ENCODE peak calls at places on chromosomes 13 and 19, in seven cellular contexts. P is GM23248, Q is suprapubic skin, Y is testis, O is Peyer's patch, E is brain microvascular endothelial cell, R is heart right ventricle. G is an unnamed sample.

GRCh38 chr19:41917676-41918075 is 10.6 kb downstream of the ERFL start:
- DNase-seq in E (no peak), Y (no peak), P (no peak), Q (no peak), R (no peak), O (no peak), G (no peak)

GRCh38 chr19:10431254-10431942 is 11.1 kb downstream of the PDE4A start:
- DNase-seq in Q (no peak), O (peak; percentile 70), R (no peak), Y (no peak), E (no peak), P (peak; percentile 47), G (no peak)

GRCh38 chr13:105327727-105328126 is 1207.7 kb downstream of the EFNB2 start:
- DNase-seq in Q (no peak), R (no peak), E (peak; percentile 32), Y (no peak), O (no peak), P (no peak), G (no peak)

GRCh38 chr13:111429064-111429558 is 108.7 kb downstream of the TEX29 start:
- DNase-seq in R (no peak), E (peak; percentile 73), P (peak; percentile 54), O (no peak), Y (peak; percentile 74), Q (no peak), G (peak; percentile 20)

GRCh38 chr19:16830679-16831078 is 1.5 kb downstream of the SIN3B start:
- DNase-seq in O (no peak), Y (no peak), E (peak; percentile 45), Q (no peak), R (no peak), P (peak; percentile 35), G (no peak)

GRCh38 chr19:2302319-2303208 is 5.4 kb downstream of the LINGO3 start:
- DNase-seq in Q (no peak), Y (no peak), R (peak; percentile 66), O (peak; percentile 77), E (peak; percentile 35), P (peak; percentile 70), G (no peak)

GRCh38 chr19:17762505-17763229 is 11.4 kb downstream of the FCHO1 start:
- DNase-seq in R (no peak), Q (no peak), O (no peak), E (peak; percentile 83), P (peak; percentile 57), Y (peak; percentile 82), G (peak; percentile 41)

GRCh38 chr19:17210296-17210695 is 4.9 kb upstream of the USE1 start:
- DNase-seq in Q (no peak), O (no peak), R (no peak), Y (no peak), E (no peak), P (peak; percentile 47), G (no peak)

GRCh38 chr19:6048808-6049405 is 61.4 kb downstream of the RFX2 start:
- DNase-seq in E (peak; percentile 58), Y (peak; percentile 85), P (peak; percentile 86), Q (no peak), R (peak; percentile 74), O (peak; percentile 66), G (peak; percentile 61)

GRCh38 chr19:47123406-47123805 is 7.2 kb upstream of the SAE1 start:
- DNase-seq in Y (no peak), P (peak; percentile 30), R (no peak), E (no peak), O (no peak), Q (no peak), G (no peak)

GRCh38 chr19:1064661-1065605 is 2.0 kb upstream of the ARHGAP45 start:
- DNase-seq in Y (peak; percentile 61), P (peak; percentile 86), R (peak; percentile 72), E (no peak), O (peak; percentile 68), Q (no peak), G (peak; percentile 17)

GRCh38 chr19:30222428-30222873 is 149.7 kb upstream of the ZNF536 start:
- DNase-seq in Y (no peak), O (no peak), P (peak; percentile 30), Q (peak; percentile 69), R (peak; percentile 29), E (no peak), G (no peak)

GRCh38 chr13:89401209-89401810 is 1730.1 kb downstream of the SLITRK5 start:
- DNase-seq in E (peak; percentile 3), R (no peak), Q (no peak), O (no peak), P (peak; percentile 78), Y (no peak), G (no peak)

GRCh38 chr13:76720416-76720815 is 165.8 kb downstream of the KCTD12 start:
- DNase-seq in R (no peak), O (no peak), E (no peak), P (no peak), Y (no peak), Q (no peak), G (no peak)

GRCh38 chr13:98539655-98540054 is 37.3 kb downstream of the STK24 start:
- DNase-seq in R (no peak), Q (no peak), E (no peak), O (no peak), P (peak; percentile 73), Y (no peak), G (no peak)

GRCh38 chr19:48614436-48615144 is at the start of gene FAM83E:
- DNase-seq in Q (no peak), Y (no peak), P (peak; percentile 34), R (no peak), E (no peak), O (no peak), G (no peak)

GRCh38 chr19:17706750-17707181 is 12.5 kb upstream of the MAP1S start:
- DNase-seq in Y (peak; percentile 76), O (no peak), Q (no peak), E (peak; percentile 60), R (no peak), P (peak; percentile 60), G (peak; percentile 46)

GRCh38 chr13:57637515-57637914 is 6.0 kb downstream of the PCDH17 start:
- DNase-seq in E (no peak), P (no peak), O (no peak), Q (no peak), R (no peak), Y (no peak), G (no peak)

GRCh38 chr13:27263438-27263837 is 7.2 kb upstream of the RASL11A start:
- DNase-seq in Y (no peak), Q (no peak), R (no peak), E (no peak), P (peak; percentile 24), O (no peak), G (no peak)

GRCh38 chr13:40980466-40980865 is 38.6 kb downstream of the ELF1 start:
- DNase-seq in Y (no peak), R (no peak), Q (no peak), P (no peak), O (no peak), E (no peak), G (no peak)

GRCh38 chr13:40982772-40983171 is 36.3 kb downstream of the ELF1 start:
- DNase-seq in Y (peak; percentile 48), Q (no peak), P (peak; percentile 44), E (peak; percentile 74), O (peak; percentile 75), R (no peak), G (no peak)

GRCh38 chr13:40981949-40982348 is 37.2 kb downstream of the ELF1 start:
- DNase-seq in R (no peak), E (no peak), O (no peak), Q (no peak), Y (no peak), P (no peak), G (no peak)

GRCh38 chr13:40983269-40983668 is 35.8 kb downstream of the ELF1 start:
- DNase-seq in E (no peak), R (no peak), P (peak; percentile 30), Y (no peak), Q (no peak), O (no peak), G (no peak)

DNA sequence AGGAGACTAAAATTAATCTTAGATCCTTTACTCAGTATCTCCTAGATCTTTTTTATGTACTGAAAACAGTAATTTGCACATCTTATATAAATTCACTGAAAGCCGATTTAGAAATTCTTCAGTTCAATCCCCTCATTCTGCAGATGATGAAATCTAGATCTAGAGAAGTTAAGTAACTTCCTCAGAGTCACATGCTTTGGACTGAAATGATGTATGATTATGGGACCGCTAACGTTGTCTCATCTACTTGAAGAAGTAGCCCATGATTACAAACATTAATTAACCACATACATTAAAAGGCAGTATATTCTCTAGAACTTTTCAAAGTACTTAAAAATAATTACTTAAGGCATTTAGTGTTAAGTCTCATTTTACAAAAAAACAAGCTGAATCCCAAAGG is 37.8 kb downstream of the ELF1 start:
- DNase-seq in R (no peak), Y (no peak), P (no peak), O (no peak), Q (no peak), E (no peak), G (no peak)
- H3K27ac ChIP-seq in R (peak overlapping the region; percentile 79), Y (peak overlapping the region; percentile 92), P (no peak overlapping the region), O (peak overlapping the region; percentile 82), Q (peak overlapping the region; percentile 75), E (no peak overlapping the region), G (no peak overlapping the region)

GRCh38 chr19:15288146-15288963 is 44.0 kb downstream of the BRD4 start:
- DNase-seq in O (peak; percentile 78), P (peak; percentile 66), Y (peak; percentile 80), R (no peak), E (no peak), Q (no peak), G (peak; percentile 91)
- H3K27ac ChIP-seq in O (no peak overlapping the region), P (peak overlapping the region; percentile 41), Y (no peak overlapping the region), R (no peak overlapping the region), E (no peak overlapping the region), Q (peak overlapping the region; percentile 50), G (peak overlapping the region; percentile 1)

DNA sequence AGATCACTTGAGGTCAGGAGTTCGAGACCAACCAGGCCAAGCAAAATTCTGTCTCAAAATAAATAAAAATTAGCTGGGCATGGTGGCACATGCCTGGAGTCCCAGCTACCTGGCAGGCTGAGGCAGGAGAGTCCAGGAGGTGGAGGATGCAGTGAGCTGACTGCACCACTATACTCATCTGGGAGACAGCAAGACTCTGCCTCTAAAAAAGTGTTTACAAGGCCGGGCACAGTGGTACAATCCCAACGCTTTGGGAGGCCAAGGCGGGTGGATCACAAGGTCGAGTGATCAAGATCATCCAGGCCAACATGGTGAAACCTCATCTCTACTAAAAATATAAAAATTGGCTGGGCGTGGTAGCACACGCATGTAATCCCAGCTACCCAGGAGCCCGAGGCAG is 4.2 kb upstream of the DAPK3 start:
- DNase-seq in Q (no peak), O (no peak), Y (no peak), P (no peak), R (no peak), E (no peak), G (no peak)
- H3K27ac ChIP-seq in Q (no peak overlapping the region), O (no peak overlapping the region), Y (no peak overlapping the region), P (peak overlapping the region; percentile 42), R (no peak overlapping the region), E (no peak overlapping the region), G (no peak overlapping the region)

DNA sequence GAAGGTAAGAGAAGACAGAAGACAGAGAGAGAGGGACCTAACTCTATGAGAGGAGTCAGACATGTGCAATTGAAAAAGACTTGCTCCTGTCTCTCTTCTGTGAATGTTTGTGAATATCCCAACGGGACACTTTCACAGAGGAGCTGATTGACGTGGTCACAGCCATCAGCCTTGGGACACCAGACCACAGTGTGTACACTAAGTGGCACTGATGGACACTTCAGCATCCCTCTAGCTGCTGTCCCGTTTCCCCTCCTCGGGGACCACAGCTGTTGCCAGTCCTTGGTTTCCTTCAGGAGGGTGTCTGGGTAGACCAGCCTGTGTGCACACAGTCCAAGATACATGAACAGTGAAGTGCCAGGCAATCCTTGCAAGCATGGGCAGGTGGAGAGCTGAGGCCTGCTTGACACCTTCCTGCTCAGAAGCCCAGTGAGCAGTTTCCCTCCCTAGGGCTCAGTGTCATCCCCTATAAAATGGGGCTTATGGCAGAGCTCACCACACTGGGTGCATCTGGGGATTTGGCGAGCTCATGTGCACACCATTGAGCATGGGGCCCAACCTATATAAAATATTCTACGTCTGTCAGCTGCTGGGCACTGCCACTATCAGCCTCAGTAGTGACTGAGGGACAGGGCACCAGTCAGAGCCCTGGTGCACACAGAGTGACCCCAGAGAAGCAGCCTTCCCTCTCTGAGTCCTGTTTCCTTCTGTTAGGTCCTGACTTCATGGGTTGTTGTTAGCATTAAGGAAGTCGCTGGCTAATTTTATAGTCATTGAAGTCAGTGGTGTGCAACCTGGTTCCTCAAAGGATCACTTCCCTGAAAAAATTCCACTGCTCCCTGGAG is 4.3 kb upstream of the USF2 start:
- DNase-seq in E (no peak), R (no peak), O (peak; percentile 13), Q (peak; percentile 56), Y (peak; percentile 10), P (no peak), G (no peak)
- H3K27ac ChIP-seq in E (no peak overlapping the region), R (peak overlapping the region; percentile 7), O (no peak overlapping the region), Q (peak overlapping the region; percentile 38), Y (peak overlapping the region; percentile 98), P (no peak overlapping the region), G (no peak overlapping the region)